ENCODE peak calls at places on chromosomes 11 and 22, in five cellular contexts. Q, O, U, D and T are unnamed samples.
A peak's percentile ranks its signal among the peaks of the same experiment; 100 is the strongest.

GRCh38 chr11:111585371-111585770 is 16.9 kb upstream of the SIK2 start:
- DNase-seq in Q (no peak), O (no peak), U (peak; percentile 24), D (no peak), T (no peak)

GRCh38 chr11:115678942-115679341 is 174.7 kb upstream of the CADM1 start:
- DNase-seq in Q (peak; percentile 74), O (peak; percentile 71), U (no peak), D (peak; percentile 25), T (no peak)

GRCh38 chr11:44709281-44709562 is 17.5 kb upstream of the TSPAN18 start:
- DNase-seq in Q (no peak), O (no peak), U (peak; percentile 47), D (no peak), T (no peak)

GRCh38 chr11:131817701-131818188 is 447.3 kb downstream of the NTM start:
- DNase-seq in Q (peak; percentile 72), O (no peak), U (no peak), D (no peak), T (no peak)

GRCh38 chr11:126585388-126586302 is 230.2 kb downstream of the ST3GAL4 start:
- DNase-seq in Q (no peak), O (peak; percentile 53), U (peak; percentile 73), D (peak; percentile 84), T (no peak)

GRCh38 chr22:44582016-44582415 is 84.0 kb upstream of the RTL6 start:
- DNase-seq in Q (no peak), O (no peak), U (no peak), D (no peak), T (no peak)

GRCh38 chr11:87425943-87426342 is 388.2 kb downstream of the TMEM135 start:
- DNase-seq in Q (no peak), O (no peak), U (no peak), D (no peak), T (no peak)

GRCh38 chr11:95764267-95764898 is 25.2 kb downstream of the FAM76B start:
- DNase-seq in Q (peak; percentile 61), O (no peak), U (no peak), D (no peak), T (no peak)

GRCh38 chr11:128424271-128424709 is 163.1 kb downstream of the ETS1 start:
- DNase-seq in Q (peak; percentile 63), O (no peak), U (no peak), D (peak; percentile 77), T (no peak)

GRCh38 chr11:3022982-3023381 is 30.9 kb upstream of the NAP1L4 start:
- DNase-seq in Q (no peak), O (no peak), U (no peak), D (no peak), T (no peak)

GRCh38 chr11:2825886-2826678 is 59.5 kb downstream of the CDKN1C start:
- DNase-seq in Q (no peak), O (no peak), U (peak; percentile 81), D (peak; percentile 65), T (peak; percentile 8)

GRCh38 chr11:71139516-71140205 is 112.7 kb downstream of the SHANK2 start:
- DNase-seq in Q (no peak), O (no peak), U (peak; percentile 45), D (peak; percentile 19), T (no peak)

GRCh38 chr11:74437441-74437840 is 29.9 kb downstream of the KCNE3 start:
- DNase-seq in Q (no peak), O (no peak), U (no peak), D (no peak), T (no peak)

GRCh38 chr22:38040953-38041759 is 16.0 kb upstream of the PICK1 start:
- DNase-seq in Q (no peak), O (no peak), U (no peak), D (no peak), T (no peak)

GRCh38 chr22:45818130-45819085 is 146.8 kb downstream of the ATXN10 start:
- DNase-seq in Q (peak; percentile 59), O (no peak), U (no peak), D (peak; percentile 58), T (no peak)

GRCh38 chr11:129247129-129247528 is 55.0 kb upstream of the ARHGAP32 start:
- DNase-seq in Q (no peak), O (no peak), U (no peak), D (no peak), T (no peak)

GRCh38 chr22:21624120-21624879 is 5.5 kb downstream of the YDJC start:
- DNase-seq in Q (peak; percentile 37), O (peak; percentile 85), U (peak; percentile 24), D (no peak), T (peak; percentile 68)

GRCh38 chr11:134518616-134519389 is 106.8 kb upstream of the B3GAT1 start:
- DNase-seq in Q (no peak), O (peak; percentile 7), U (no peak), D (no peak), T (peak; percentile 22)

GRCh38 chr22:42327462-42328129 is 57.1 kb upstream of the TCF20 start:
- DNase-seq in Q (no peak), O (no peak), U (no peak), D (no peak), T (no peak)

GRCh38 chr11:125777309-125777708 is 1.3 kb downstream of the PATE2 start:
- DNase-seq in Q (no peak), O (no peak), U (no peak), D (no peak), T (no peak)

GRCh38 chr22:48744967-48745841 is 1082.5 kb downstream of the BRD1 start:
- DNase-seq in Q (no peak), O (no peak), U (no peak), D (no peak), T (no peak)

GRCh38 chr11:7527029-7527428 is 13.2 kb downstream of the PPFIBP2 start:
- DNase-seq in Q (no peak), O (no peak), U (no peak), D (no peak), T (no peak)

GRCh38 chr11:8389034-8389996 is 125.6 kb upstream of the LMO1 start:
- DNase-seq in Q (no peak), O (no peak), U (no peak), D (peak; percentile 22), T (no peak)

GRCh38 chr11:100932474-100933100 is 197.0 kb downstream of the PGR start:
- DNase-seq in Q (no peak), O (no peak), U (no peak), D (no peak), T (no peak)

GRCh38 chr11:15793032-15793996 is 563.0 kb downstream of the SOX6 start:
- DNase-seq in Q (no peak), O (no peak), U (no peak), D (no peak), T (no peak)
- TF ChIP-seq CTCF in Q (no peak), O (no peak), U (no peak), D (no peak), T (no peak)

GRCh38 chr22:19912236-19912999 is 29.2 kb upstream of the COMT start:
- DNase-seq in Q (no peak), O (no peak), U (no peak), D (no peak), T (no peak)

GRCh38 chr22:19916006-19916405 is 25.6 kb upstream of the COMT start:
- DNase-seq in Q (no peak), O (no peak), U (no peak), D (no peak), T (no peak)

GRCh38 chr22:19913337-19913936 is 28.1 kb upstream of the COMT start:
- DNase-seq in Q (no peak), O (no peak), U (no peak), D (no peak), T (no peak)

GRCh38 chr22:19915287-19915954 is 26.2 kb upstream of the COMT start:
- DNase-seq in Q (no peak), O (no peak), U (no peak), D (no peak), T (no peak)

DNA sequence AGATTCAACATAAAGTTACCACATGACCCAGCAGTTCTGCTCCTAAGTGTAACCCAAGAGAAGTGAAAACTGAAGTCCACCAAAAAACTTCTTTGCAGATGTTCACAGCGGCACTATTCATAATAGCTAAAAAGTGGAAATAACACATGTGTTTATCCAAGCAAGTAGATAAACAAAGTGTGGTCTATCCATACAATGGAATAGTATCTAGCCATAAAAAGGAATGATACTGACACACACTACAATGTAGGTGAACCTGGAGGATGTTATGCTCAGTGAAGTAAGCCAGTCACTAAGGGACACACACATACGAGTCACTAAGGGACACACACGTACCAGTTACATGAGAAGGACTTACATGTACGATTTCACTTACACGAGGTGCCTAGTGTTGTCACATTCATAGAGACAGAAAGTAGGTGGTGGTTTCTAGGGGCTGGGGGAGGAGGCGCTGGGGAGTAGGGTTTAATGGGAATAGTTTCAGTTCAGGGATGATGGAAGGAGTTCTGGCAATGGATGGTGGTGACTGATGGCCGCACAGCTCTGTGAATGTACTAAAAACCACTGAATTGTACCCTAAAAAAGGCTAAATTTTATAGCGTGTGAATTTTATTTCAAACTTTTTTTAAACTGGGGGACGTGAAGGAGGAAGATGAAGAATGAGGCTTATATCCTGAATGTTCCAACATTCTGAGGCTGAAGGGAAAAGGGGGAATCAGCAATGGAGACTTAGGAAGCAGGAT is 27.2 kb upstream of the COMT start:
- DNase-seq in Q (no peak), O (no peak), U (no peak), D (no peak), T (no peak)
- TF ChIP-seq CTCF in Q (no peak), O (no peak), U (no peak), D (no peak), T (no peak)

DNA sequence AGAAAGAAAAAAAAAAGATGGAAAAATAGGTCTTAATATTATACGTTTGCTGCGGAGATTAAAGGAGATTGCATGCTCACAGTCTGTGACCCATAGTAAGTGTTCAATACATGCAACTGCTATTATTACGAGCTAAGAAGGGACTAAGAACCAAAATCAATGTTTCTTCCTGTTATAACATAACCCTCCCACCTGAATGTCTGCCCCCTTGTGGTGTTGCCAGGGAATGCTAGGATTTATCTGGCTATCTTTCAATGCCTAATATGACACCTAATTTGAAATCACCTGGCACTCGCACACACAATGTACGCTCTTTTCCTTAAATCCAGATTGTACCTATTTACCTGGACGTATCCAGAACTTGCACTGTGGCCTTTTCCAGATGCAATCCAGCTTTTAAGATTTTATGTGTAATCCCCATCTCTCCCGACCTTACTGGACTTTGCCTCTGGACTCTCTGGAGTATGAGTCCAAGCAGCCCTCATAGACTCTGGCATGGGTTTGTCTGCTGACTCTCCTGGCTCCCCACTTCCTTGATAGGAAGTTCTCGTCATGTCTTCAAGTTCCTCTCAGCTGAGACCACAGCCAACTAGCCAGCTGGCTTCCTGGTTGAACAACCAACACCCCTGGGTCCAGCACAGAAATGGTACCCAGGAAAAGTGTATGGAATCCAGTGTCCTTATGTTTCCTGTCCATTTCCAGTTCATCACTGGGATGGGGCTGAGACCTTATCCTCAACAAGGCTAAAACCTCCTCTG is 151.5 kb downstream of the CCDC34 start:
- DNase-seq in Q (no peak), O (peak; percentile 58), U (no peak), D (no peak), T (peak; percentile 39)
- TF ChIP-seq CTCF in Q (peak; percentile 50), O (peak; percentile 52), U (no peak), D (no peak), T (peak; percentile 75)

DNA sequence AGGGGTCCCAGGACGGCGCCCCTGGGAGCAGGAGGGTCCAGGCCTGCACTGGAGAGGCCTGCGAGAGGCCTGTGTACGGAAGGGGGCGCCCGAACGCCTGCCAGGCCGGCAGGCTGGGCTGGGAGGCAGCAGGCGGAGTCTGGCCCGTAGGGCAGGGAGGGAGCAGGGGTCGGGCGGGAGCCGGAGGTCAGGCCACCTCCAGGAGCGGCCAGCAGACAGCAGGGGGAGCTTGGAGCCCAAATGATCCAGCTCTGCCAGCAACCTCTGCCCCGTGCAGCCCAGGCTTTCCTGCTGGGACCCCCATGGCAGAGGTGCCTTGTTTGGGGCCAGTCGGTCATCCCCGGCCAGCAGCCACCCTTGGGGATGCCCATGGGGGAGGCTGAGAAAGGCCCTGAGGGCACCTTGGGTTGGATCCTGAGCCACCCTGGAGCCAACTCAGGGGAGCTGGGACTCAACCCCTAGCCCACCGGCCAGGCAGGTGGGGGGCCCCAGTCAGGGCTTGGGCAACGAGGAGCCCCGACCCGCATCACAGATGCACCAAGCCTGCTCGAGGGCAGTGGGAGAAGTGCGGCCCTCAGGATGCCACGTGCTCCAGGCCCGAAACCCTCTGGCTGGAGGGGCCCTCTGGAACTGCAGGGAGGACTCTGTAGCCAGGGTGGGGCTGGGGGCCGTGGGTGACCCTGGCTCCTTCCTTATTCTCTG is 9.6 kb upstream of the SYT8 start:
- DNase-seq in Q (peak; percentile 89), O (peak; percentile 93), U (peak; percentile 79), D (no peak), T (peak; percentile 95)
- TF ChIP-seq CTCF in Q (peak; percentile 60), O (peak; percentile 54), U (peak; percentile 66), D (peak; percentile 51), T (peak; percentile 78)